ENCODE peak calls at places on chromosomes 13 and 19, in seven cellular contexts. E is mucosa of descending colon, G is tibial artery, I is heart left ventricle, P is psoas muscle, K is IMR-90, N is neuronal stem cell. D is an unnamed sample. For H3K4me1, the result is how much of the 10 kb centered on the place peaks cover.

GRCh38 chr19:41616785-41617621 is 9.9 kb downstream of the CEACAM4 start:
- DNase-seq in G (no peak), I (peak), E (peak), P (no peak), N (no peak), K (peak), D (no peak)

GRCh38 chr19:50658438-50659317 is 9.4 kb downstream of the C19orf81 start:
- DNase-seq in G (peak), I (peak), N (peak), K (peak), E (peak), P (peak), D (no peak)

GRCh38 chr19:29277107-29277506 is 64.2 kb upstream of the UQCRFS1 start:
- DNase-seq in E (peak), I (no peak), P (no peak), G (no peak), K (no peak), N (no peak), D (no peak)

GRCh38 chr13:61370520-61370919 is 45.1 kb downstream of the PCDH20 start:
- DNase-seq in K (no peak), N (no peak), I (no peak), P (no peak), G (no peak), E (no peak), D (no peak)

GRCh38 chr13:79933389-79933788 is 407.5 kb downstream of the SPRY2 start:
- DNase-seq in I (no peak), P (no peak), G (no peak), K (no peak), N (no peak), E (no peak), D (no peak)

GRCh38 chr19:50967924-50968708 is 1.3 kb downstream of the KLK6 start:
- DNase-seq in I (no peak), N (no peak), P (no peak), E (no peak), K (no peak), G (no peak), D (no peak)

GRCh38 chr19:19406878-19407639 is 1.6 kb downstream of the GATAD2A start:
- DNase-seq in I (no peak), G (no peak), K (peak), N (no peak), E (peak), P (peak), D (no peak)

GRCh38 chr13:89812856-89813255 is 1534.6 kb upstream of the MIR17HG start:
- DNase-seq in G (no peak), I (no peak), K (no peak), E (no peak), N (no peak), P (no peak), D (no peak)

GRCh38 chr19:45152504-45153338 is 8.1 kb downstream of the NKPD1 start:
- DNase-seq in I (peak), G (no peak), N (no peak), P (peak), E (peak), K (peak), D (no peak)

GRCh38 chr19:10887616-10888367 is 16.4 kb downstream of the CARM1 start:
- DNase-seq in N (no peak), P (no peak), G (no peak), K (no peak), E (no peak), I (no peak), D (no peak)

GRCh38 chr19:39941615-39942507 is 7.4 kb upstream of the FCGBP start:
- DNase-seq in K (peak), I (no peak), G (peak), P (no peak), N (peak), E (peak), D (no peak)

GRCh38 chr19:15418112-15418587 is 638 bp downstream of the AKAP8L start:
- DNase-seq in E (no peak), N (no peak), I (peak), P (no peak), G (no peak), K (no peak), D (peak)

GRCh38 chr13:20624213-20624612 is 57.3 kb downstream of the IFT88 start:
- DNase-seq in G (no peak), E (no peak), P (no peak), K (no peak), I (no peak), N (no peak), D (no peak)
- H3K4me1 ChIP-seq in G (under half), E (under half), P (under half), K (under half), I (under half), N (under half), D (under half)

DNA sequence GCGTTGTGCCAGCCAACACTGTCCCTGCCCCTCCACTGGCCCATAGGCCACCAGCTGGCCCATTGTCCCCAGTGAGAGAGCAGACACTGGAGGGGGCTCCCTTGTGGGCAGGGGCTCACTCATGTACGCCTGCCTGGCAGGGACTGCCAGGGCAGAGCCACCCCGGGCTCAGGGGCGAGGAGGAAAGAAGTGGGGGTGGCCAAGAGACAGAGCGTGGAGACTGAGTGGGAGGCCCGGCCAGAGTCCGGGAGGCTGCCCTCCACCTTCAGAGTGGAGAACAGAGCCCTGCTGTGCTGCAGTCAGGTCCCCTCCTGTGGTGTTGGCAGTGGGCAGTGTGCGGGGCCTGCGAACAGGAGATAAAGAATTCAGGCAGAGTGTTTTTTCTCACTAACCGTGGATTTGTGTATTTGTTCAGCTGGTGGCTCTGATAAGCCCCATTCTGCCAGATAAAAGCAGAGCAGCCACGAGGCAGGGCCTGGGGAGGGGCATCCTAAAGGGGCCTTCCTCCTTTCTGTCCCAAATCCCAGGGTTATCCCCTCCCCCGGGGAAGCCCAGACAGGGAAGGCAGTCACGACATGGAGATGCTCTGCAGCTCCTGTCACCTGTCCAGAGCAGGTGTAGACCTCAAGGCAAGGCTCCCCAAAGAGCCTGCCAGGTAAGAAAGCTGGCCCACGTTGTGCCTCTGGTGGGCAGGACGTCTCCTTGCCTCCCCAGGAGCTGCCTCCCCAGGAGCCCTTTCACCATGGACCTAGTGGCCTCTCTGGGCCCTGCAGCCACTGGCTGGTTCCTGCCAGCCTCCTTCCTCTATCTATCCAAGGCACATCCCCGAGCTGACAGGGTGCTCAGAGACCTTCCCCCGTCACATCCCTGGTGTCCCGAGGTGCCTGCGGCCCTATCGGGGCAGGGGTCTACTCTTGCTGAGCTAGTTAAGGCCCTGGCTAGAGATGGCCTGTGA is 33.0 kb downstream of the LYL1 start:
- DNase-seq in P (peak), N (no peak), I (no peak), G (peak), K (no peak), E (no peak), D (no peak)
- H3K4me1 ChIP-seq in P (half or more), N (under half), I (half or more), G (half or more), K (under half), E (under half), D (half or more)

GRCh38 chr19:17951151-17952040 is 15.5 kb upstream of the KCNN1 start:
- DNase-seq in N (no peak), E (no peak), G (no peak), K (no peak), I (no peak), P (no peak), D (no peak)
- H3K4me1 ChIP-seq in N (half or more), E (under half), G (under half), K (under half), I (under half), P (under half), D (half or more)

GRCh38 chr13:97229699-97230098 is 7.6 kb downstream of the MBNL2 start:
- DNase-seq in K (no peak), I (no peak), E (no peak), P (no peak), N (no peak), G (no peak), D (no peak)
- H3K4me1 ChIP-seq in K (under half), I (half or more), E (under half), P (half or more), N (under half), G (under half), D (half or more)

DNA sequence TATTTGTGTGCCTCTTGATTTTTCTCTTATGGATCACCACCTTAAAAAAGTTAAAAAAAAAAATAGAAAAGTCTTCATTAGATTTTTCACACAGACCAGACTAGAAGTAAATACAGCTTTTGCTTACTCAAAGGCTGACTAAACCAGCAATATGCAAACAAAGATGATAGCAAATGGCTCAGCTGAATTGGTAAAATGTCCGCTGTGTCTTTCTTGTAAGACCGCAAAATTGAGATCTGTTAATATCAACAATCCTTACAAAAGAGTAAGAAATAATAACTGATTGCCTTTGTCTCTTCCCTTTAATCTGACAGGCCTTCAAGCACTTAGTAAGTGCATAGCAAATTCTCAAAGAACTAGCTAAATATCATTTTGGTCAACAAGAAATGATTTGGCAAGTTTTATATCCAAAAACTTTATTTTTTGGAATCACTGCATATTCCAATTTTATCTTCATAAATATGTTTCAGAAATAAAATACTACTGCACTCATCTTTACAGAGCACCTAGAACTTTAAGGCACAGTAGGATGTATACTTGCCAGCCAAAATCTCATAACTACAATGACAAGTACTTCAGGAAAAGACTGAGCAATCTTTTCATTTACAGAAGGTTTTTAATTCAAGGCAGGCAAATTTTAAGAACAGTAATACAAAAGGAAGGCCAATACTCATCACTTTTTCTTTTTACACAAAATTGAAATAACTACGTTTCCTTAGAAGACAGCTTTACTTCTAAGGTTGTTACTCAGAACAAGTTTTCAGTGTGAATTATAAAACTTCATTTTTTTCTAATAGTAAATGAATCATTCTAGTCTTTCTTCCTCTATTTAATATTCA is 1.2 kb downstream of the ELF1 start:
- DNase-seq in K (peak), P (no peak), N (no peak), I (no peak), E (no peak), G (no peak), D (no peak)
- H3K4me1 ChIP-seq in K (under half), P (under half), N (under half), I (under half), E (under half), G (under half), D (half or more)

GRCh38 chr13:99251908-99252307 is 6.3 kb downstream of the GPR18 start:
- DNase-seq in G (no peak), K (no peak), E (no peak), P (no peak), I (no peak), N (no peak), D (no peak)
- H3K4me1 ChIP-seq in G (under half), K (under half), E (under half), P (under half), I (under half), N (under half), D (under half)

D was measured in suprapubic skin.